ENCODE peak calls at places on chromosome 2, in seven cellular contexts. Z, N, S, L, C, W and A are unnamed samples.

GRCh38 chr2:41698787-41699422 is 348.9 kb upstream of the PKDCC start:
- DNase-seq in Z (no peak), N (peak), S (no peak), L (no peak), C (peak), W (peak), A (peak)

GRCh38 chr2:54545700-54546450 is 89.7 kb downstream of the SPTBN1 start:
- DNase-seq in Z (peak), N (no peak), S (no peak), L (peak), C (no peak), W (no peak), A (no peak)

GRCh38 chr2:211451642-211452041 is 895.2 kb downstream of the CPS1 start:
- DNase-seq in Z (no peak), N (no peak), S (no peak), L (no peak), C (no peak), W (no peak), A (no peak)

GRCh38 chr2:191030521-191031154 is 16.7 kb upstream of the STAT1 start:
- DNase-seq in Z (peak), N (peak), S (peak), L (peak), C (peak), W (no peak), A (no peak)

GRCh38 chr2:152347076-152347475 is 12.1 kb downstream of the FMNL2 start:
- DNase-seq in Z (peak), N (no peak), S (no peak), L (peak), C (no peak), W (no peak), A (no peak)

GRCh38 chr2:166314022-166314759 is 61.6 kb downstream of the SCN9A start:
- DNase-seq in Z (peak), N (no peak), S (no peak), L (peak), C (no peak), W (no peak), A (no peak)

GRCh38 chr2:85585781-85586105 is 1.5 kb downstream of the VAMP5 start:
- DNase-seq in Z (peak), N (no peak), S (peak), L (peak), C (peak), W (no peak), A (no peak)

GRCh38 chr2:241563571-241563980 is 5.0 kb downstream of the BOK start:
- DNase-seq in Z (no peak), N (no peak), S (no peak), L (no peak), C (no peak), W (no peak), A (no peak)

GRCh38 chr2:233566141-233566956 is at the start of gene USP40:
- DNase-seq in Z (peak), N (peak), S (peak), L (peak), C (peak), W (peak), A (peak)

GRCh38 chr2:42054657-42055430 is 7.0 kb downstream of the PKDCC start:
- DNase-seq in Z (no peak), N (no peak), S (no peak), L (no peak), C (peak), W (no peak), A (peak)

GRCh38 chr2:230268606-230269222 is 43.2 kb downstream of the SP140 start:
- DNase-seq in Z (peak), N (no peak), S (no peak), L (peak), C (no peak), W (no peak), A (no peak)

GRCh38 chr2:173555833-173556232 is 201.2 kb downstream of the CDCA7 start:
- DNase-seq in Z (no peak), N (no peak), S (no peak), L (no peak), C (no peak), W (no peak), A (no peak)

GRCh38 chr2:43343573-43344304 is 117.3 kb upstream of the ZFP36L2 start:
- DNase-seq in Z (peak), N (no peak), S (no peak), L (peak), C (peak), W (no peak), A (no peak)

GRCh38 chr2:235506997-235507615 is 13.3 kb downstream of the AGAP1 start:
- DNase-seq in Z (no peak), N (no peak), S (peak), L (no peak), C (no peak), W (no peak), A (no peak)

GRCh38 chr2:45813003-45813601 is 161.6 kb downstream of the PRKCE start:
- DNase-seq in Z (peak), N (no peak), S (peak), L (peak), C (peak), W (no peak), A (no peak)

GRCh38 chr2:188678921-188679320 is 295.3 kb upstream of the COL3A1 start:
- DNase-seq in Z (peak), N (no peak), S (no peak), L (peak), C (no peak), W (no peak), A (no peak)

GRCh38 chr2:151575338-151575737 is 158.9 kb downstream of the NEB start:
- DNase-seq in Z (peak), N (no peak), S (no peak), L (no peak), C (peak), W (no peak), A (no peak)

GRCh38 chr2:231923951-231924888 is 2.0 kb downstream of the NPPC start:
- DNase-seq in Z (no peak), N (no peak), S (no peak), L (no peak), C (no peak), W (no peak), A (no peak)

GRCh38 chr2:133581027-133581760 is 12.9 kb upstream of the NCKAP5 start:
- DNase-seq in Z (no peak), N (no peak), S (no peak), L (peak), C (no peak), W (no peak), A (no peak)

GRCh38 chr2:170597705-170598420 is 117.3 kb upstream of the SP5 start:
- DNase-seq in Z (no peak), N (no peak), S (no peak), L (no peak), C (no peak), W (no peak), A (no peak)

GRCh38 chr2:73971722-73972121 is 13.0 kb upstream of the TET3 start:
- DNase-seq in Z (no peak), N (no peak), S (no peak), L (no peak), C (no peak), W (no peak), A (no peak)

GRCh38 chr2:158191569-158191968 is 89.9 kb downstream of the UPP2 start:
- DNase-seq in Z (no peak), N (no peak), S (no peak), L (no peak), C (no peak), W (no peak), A (no peak)

GRCh38 chr2:157468931-157469708 is 25.2 kb upstream of the CYTIP start:
- DNase-seq in Z (peak), N (no peak), S (no peak), L (peak), C (no peak), W (no peak), A (no peak)

GRCh38 chr2:7077660-7078278 is 160.6 kb downstream of the RNF144A start:
- DNase-seq in Z (peak), N (no peak), S (peak), L (no peak), C (peak), W (no peak), A (no peak)

GRCh38 chr2:190267302-190267701 is 52.3 kb downstream of the HIBCH start:
- DNase-seq in Z (peak), N (no peak), S (peak), L (peak), C (no peak), W (no peak), A (no peak)

GRCh38 chr2:109528811-109529501 is 84.8 kb downstream of the SEPTIN10 start:
- DNase-seq in Z (no peak), N (no peak), S (peak), L (no peak), C (no peak), W (no peak), A (peak)

GRCh38 chr2:178767099-178768060 is 39.8 kb downstream of the TTN start:
- DNase-seq in Z (no peak), N (no peak), S (no peak), L (no peak), C (no peak), W (no peak), A (no peak)

GRCh38 chr2:109385506-109385905 is 228.3 kb downstream of the SEPTIN10 start:
- DNase-seq in Z (no peak), N (no peak), S (no peak), L (no peak), C (no peak), W (no peak), A (peak)

GRCh38 chr2:100012575-100012974 is 129.8 kb downstream of the AFF3 start:
- DNase-seq in Z (no peak), N (no peak), S (no peak), L (peak), C (no peak), W (no peak), A (no peak)

GRCh38 chr2:201466050-201466660 is 14.6 kb downstream of the STRADB start:
- DNase-seq in Z (peak), N (no peak), S (no peak), L (peak), C (no peak), W (no peak), A (no peak)

GRCh38 chr2:217611056-217611455 is 391.7 kb downstream of the TNS1 start:
- DNase-seq in Z (no peak), N (no peak), S (no peak), L (no peak), C (no peak), W (no peak), A (no peak)

GRCh38 chr2:120607996-120608395 is 127.7 kb upstream of the GLI2 start:
- DNase-seq in Z (no peak), N (no peak), S (no peak), L (no peak), C (no peak), W (no peak), A (no peak)
- H2BK5ac ChIP-seq in Z (peak), N (no peak), S (no peak), L (no peak), C (no peak), W (no peak), A (no peak)

DNA sequence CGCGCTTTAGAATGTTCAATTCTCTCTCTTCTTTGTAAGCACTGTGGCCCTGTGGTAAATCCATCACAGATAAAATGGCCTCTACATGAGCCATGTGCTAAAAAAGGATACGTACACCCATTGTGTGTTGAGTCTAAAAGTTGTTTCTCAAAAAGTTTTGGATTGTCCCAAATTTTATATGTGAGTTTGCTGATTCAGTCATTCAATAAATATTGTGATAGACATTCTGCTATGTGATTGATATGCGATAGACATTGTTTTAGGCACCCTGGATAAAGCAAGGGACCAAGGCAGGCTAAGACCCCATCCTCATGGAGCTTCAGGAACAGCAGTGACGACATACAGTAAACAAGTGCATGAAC is 53.5 kb downstream of the E2F6 start:
- DNase-seq in Z (no peak), N (no peak), S (no peak), L (no peak), C (no peak), W (no peak), A (no peak)
- H2BK5ac ChIP-seq in Z (no peak), N (no peak), S (no peak), L (no peak), C (no peak), W (no peak), A (no peak)

GRCh38 chr2:38128653-38129052 is 52.7 kb upstream of the CYP1B1 start:
- DNase-seq in Z (peak), N (no peak), S (peak), L (no peak), C (no peak), W (no peak), A (no peak)

GRCh38 chr2:38129410-38129809 is 53.5 kb upstream of the CYP1B1 start:
- DNase-seq in Z (peak), N (no peak), S (peak), L (no peak), C (no peak), W (no peak), A (no peak)

GRCh38 chr2:38125007-38125406 is 49.1 kb upstream of the CYP1B1 start:
- DNase-seq in Z (no peak), N (no peak), S (no peak), L (no peak), C (no peak), W (no peak), A (no peak)

GRCh38 chr2:38125830-38126229 is 49.9 kb upstream of the CYP1B1 start:
- DNase-seq in Z (no peak), N (no peak), S (no peak), L (no peak), C (no peak), W (no peak), A (no peak)

DNA sequence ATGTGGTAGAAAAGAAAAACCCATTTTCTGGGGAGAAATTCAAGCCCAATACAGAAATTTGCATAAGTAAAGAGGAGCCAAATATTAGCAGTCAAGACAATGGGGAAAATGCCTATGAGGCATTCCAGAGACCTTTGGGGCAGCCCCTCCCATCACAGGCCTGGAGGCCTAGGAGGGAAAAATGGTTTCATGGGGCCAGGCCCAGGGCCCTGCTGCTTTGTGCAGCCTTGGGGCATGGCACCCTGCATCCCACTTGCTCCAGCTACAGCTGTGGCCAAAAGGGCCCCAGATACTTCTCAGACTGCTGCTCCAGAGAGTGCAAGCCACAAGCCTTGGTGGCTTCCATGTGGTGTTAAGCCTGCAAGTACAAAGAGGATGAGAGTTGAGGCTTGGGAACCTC is 51.3 kb upstream of the CYP1B1 start:
- DNase-seq in Z (no peak), N (no peak), S (no peak), L (no peak), C (no peak), W (no peak), A (no peak)
- H2BK5ac ChIP-seq in Z (no peak), N (no peak), S (no peak), L (no peak), C (no peak), W (no peak), A (no peak)

GRCh38 chr2:161344737-161345136 is 36.5 kb downstream of the PSMD14 start:
- DNase-seq in Z (no peak), N (no peak), S (no peak), L (no peak), C (no peak), W (no peak), A (no peak)
- H2BK5ac ChIP-seq in Z (no peak), N (no peak), S (no peak), L (no peak), C (no peak), W (no peak), A (no peak)

GRCh38 chr2:113891265-113891959 is 1.5 kb downstream of the ACTR3 start:
- DNase-seq in Z (peak), N (no peak), S (no peak), L (no peak), C (no peak), W (no peak), A (no peak)

GRCh38 chr2:113890253-113891235 is 655 bp downstream of the ACTR3 start:
- DNase-seq in Z (peak), N (peak), S (peak), L (peak), C (peak), W (peak), A (peak)

GRCh38 chr2:113888641-113889470 is 1.0 kb upstream of the ACTR3 start:
- DNase-seq in Z (no peak), N (no peak), S (no peak), L (no peak), C (no peak), W (no peak), A (no peak)

GRCh38 chr2:113887393-113887792 is 2.5 kb upstream of the ACTR3 start:
- DNase-seq in Z (no peak), N (no peak), S (no peak), L (no peak), C (no peak), W (no peak), A (no peak)

GRCh38 chr2:113889471-113890252 is at the start of gene ACTR3:
- DNase-seq in Z (peak), N (peak), S (peak), L (peak), C (peak), W (peak), A (peak)
- H2BK5ac ChIP-seq in Z (peak), N (peak), S (peak), L (peak), C (peak), W (peak), A (peak)